ENCODE peak calls at places on chromosomes 13 and 19, in ten cellular contexts. M is Calu3, F is osteocyte, C is activated B cell treated with CpG ODN at 0.5 μM for 24 hours, L is MCF 10A, W is fibroblast of lung, G is left ventricle myocardium inferior, I is suprapubic skin, J is IMR-90, Q is mammary epithelial cell. D is an unnamed sample.

GRCh38 chr13:106348032-106348431 is 187.4 kb downstream of the EFNB2 start:
- DNase-seq in I (no peak), J (peak), G (no peak), Q (peak), W (peak), L (peak), C (no peak), M (no peak), F (no peak), D (no peak)

GRCh38 chr13:44972956-44973581 is 16.2 kb downstream of the NUFIP1 start:
- DNase-seq in Q (no peak), I (no peak), M (no peak), G (no peak), F (no peak), L (peak), C (no peak), J (peak), W (peak), D (no peak)

GRCh38 chr19:3801412-3802096 is 15.4 kb upstream of the MATK start:
- DNase-seq in I (no peak), G (peak), Q (peak), M (no peak), C (peak), W (peak), F (no peak), L (no peak), J (no peak), D (no peak)

GRCh38 chr13:111904701-111905608 is 162.0 kb upstream of the SOX1 start:
- DNase-seq in L (no peak), Q (no peak), G (no peak), W (no peak), J (no peak), F (peak), M (no peak), C (no peak), I (peak), D (no peak)

GRCh38 chr19:29446331-29446730 is 79.5 kb upstream of the VSTM2B start:
- DNase-seq in G (no peak), M (no peak), L (no peak), I (no peak), C (no peak), W (no peak), J (no peak), Q (no peak), F (peak), D (no peak)

GRCh38 chr19:15195381-15195964 is 5.3 kb downstream of the NOTCH3 start:
- DNase-seq in Q (peak), G (peak), L (peak), W (peak), J (peak), F (no peak), M (peak), C (no peak), I (no peak), D (no peak)

GRCh38 chr19:5343848-5344247 is 3.2 kb upstream of the PTPRS start:
- DNase-seq in M (no peak), F (no peak), I (no peak), C (no peak), L (peak), J (peak), G (no peak), W (peak), Q (no peak), D (no peak)

GRCh38 chr19:934865-935422 is 9.1 kb downstream of the ARID3A start:
- DNase-seq in Q (no peak), M (peak), J (peak), F (no peak), G (peak), W (peak), C (no peak), I (peak), L (peak), D (no peak)

GRCh38 chr13:44688652-44689051 is 112.5 kb upstream of the TSC22D1 start:
- DNase-seq in I (peak), C (no peak), Q (no peak), F (no peak), G (no peak), W (no peak), J (no peak), L (no peak), M (no peak), D (no peak)

GRCh38 chr13:110403721-110404120 is 96.6 kb downstream of the COL4A2 start:
- DNase-seq in J (peak), G (no peak), I (no peak), Q (no peak), L (no peak), F (no peak), C (no peak), W (peak), M (no peak), D (no peak)

GRCh38 chr19:44600466-44600865 is 12.9 kb upstream of the IGSF23 start:
- DNase-seq in C (no peak), F (no peak), G (no peak), M (no peak), W (no peak), I (no peak), Q (no peak), L (no peak), J (peak), D (no peak)

GRCh38 chr13:93660664-93661063 is 434.1 kb downstream of the GPC6 start:
- DNase-seq in F (no peak), M (no peak), L (no peak), Q (no peak), J (no peak), G (no peak), I (no peak), W (no peak), C (no peak), D (no peak)

GRCh38 chr13:25171517-25172302 is at the start of gene AMER2:
- DNase-seq in W (peak), M (no peak), G (peak), C (no peak), F (peak), L (no peak), I (no peak), J (no peak), Q (no peak), D (no peak)

GRCh38 chr19:23991170-23991569 is 76.5 kb downstream of the ZNF726 start:
- DNase-seq in G (no peak), F (no peak), L (peak), W (peak), J (no peak), C (no peak), Q (peak), I (no peak), M (peak), D (no peak)

GRCh38 chr19:46970815-46971214 is 48.8 kb upstream of the NPAS1 start:
- DNase-seq in G (peak), M (no peak), L (no peak), C (no peak), W (peak), Q (no peak), I (no peak), F (no peak), J (peak), D (peak)

GRCh38 chr13:87003265-87003664 is 667.9 kb upstream of the SLITRK5 start:
- DNase-seq in W (no peak), L (no peak), J (peak), G (no peak), C (no peak), I (no peak), Q (no peak), F (no peak), M (no peak), D (no peak)

GRCh38 chr13:33366469-33367062 is 81.0 kb upstream of the STARD13 start:
- DNase-seq in M (no peak), W (no peak), C (no peak), I (no peak), G (no peak), J (no peak), L (no peak), F (no peak), Q (no peak), D (no peak)

GRCh38 chr13:71866173-71867091 is 572 bp downstream of the DACH1 start:
- DNase-seq in G (peak), L (no peak), J (no peak), W (peak), I (peak), C (no peak), F (no peak), Q (peak), M (peak), D (no peak)

GRCh38 chr19:7772752-7773291 is 9.8 kb downstream of the CLEC4M start:
- DNase-seq in G (no peak), I (no peak), W (peak), M (no peak), C (no peak), Q (peak), F (no peak), J (no peak), L (peak), D (no peak)

GRCh38 chr19:7356899-7357627 is 8.3 kb downstream of the ARHGEF18 start:
- DNase-seq in W (no peak), Q (no peak), F (no peak), C (no peak), I (no peak), G (no peak), L (no peak), M (no peak), J (no peak), D (no peak)

GRCh38 chr19:11324079-11324661 is 15.3 kb downstream of the RAB3D start:
- DNase-seq in G (peak), W (peak), J (peak), I (peak), M (peak), C (no peak), F (peak), Q (peak), L (peak), D (peak)

GRCh38 chr13:30346159-30346788 is 38.9 kb upstream of the KATNAL1 start:
- DNase-seq in G (no peak), M (peak), J (no peak), L (no peak), W (no peak), Q (peak), F (no peak), I (no peak), C (no peak), D (no peak)

DNA sequence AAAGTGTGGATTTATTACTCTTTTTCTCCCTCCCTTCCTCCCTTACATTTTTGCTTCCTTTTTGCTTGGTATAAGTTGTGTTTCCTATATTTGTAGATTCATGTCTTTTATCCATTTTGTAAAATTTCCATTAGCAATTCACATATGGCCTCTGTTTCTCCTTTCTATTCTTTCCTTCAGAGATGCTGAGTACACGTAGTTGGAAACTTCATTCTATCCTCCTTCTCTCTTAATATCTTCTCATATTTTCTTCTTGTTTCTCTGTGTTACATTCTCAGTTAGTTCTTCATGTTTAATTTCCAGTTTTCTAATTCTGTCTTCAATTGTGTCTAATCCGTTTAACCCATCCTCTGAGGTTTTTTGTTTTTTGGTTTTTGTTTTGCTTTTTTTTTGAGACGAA is 188.9 kb downstream of the ZIC5 start:
- DNase-seq in J (no peak), Q (no peak), W (no peak), L (no peak), M (no peak), I (no peak), G (no peak), C (no peak), F (no peak), D (no peak)
- TF ChIP-seq CTCF in J (no peak), Q (no peak), W (no peak), L (no peak), M (no peak), I (no peak), G (no peak), C (no peak), F (no peak), D (no peak)

GRCh38 chr13:31967155-31967554 is 64.4 kb upstream of the FRY start:
- DNase-seq in W (no peak), J (no peak), G (no peak), I (no peak), L (peak), C (no peak), F (no peak), Q (no peak), M (no peak), D (no peak)
- TF ChIP-seq CTCF in W (no peak), J (no peak), G (peak), I (no peak), L (peak), C (no peak), F (peak), Q (peak), M (no peak), D (no peak)

GRCh38 chr19:41206456-41206855 is 12.6 kb upstream of the AXL start:
- DNase-seq in W (no peak), F (no peak), Q (no peak), J (no peak), L (no peak), M (no peak), I (no peak), C (no peak), G (no peak), D (no peak)

GRCh38 chr19:41203371-41203770 is 10.4 kb downstream of the CYP2S1 start:
- DNase-seq in J (no peak), G (no peak), L (no peak), F (no peak), I (no peak), W (no peak), Q (no peak), C (no peak), M (no peak), D (no peak)

GRCh38 chr19:41206926-41207750 is 11.9 kb upstream of the AXL start:
- DNase-seq in Q (no peak), L (no peak), M (no peak), F (no peak), I (peak), W (no peak), G (peak), C (no peak), J (no peak), D (no peak)

DNA sequence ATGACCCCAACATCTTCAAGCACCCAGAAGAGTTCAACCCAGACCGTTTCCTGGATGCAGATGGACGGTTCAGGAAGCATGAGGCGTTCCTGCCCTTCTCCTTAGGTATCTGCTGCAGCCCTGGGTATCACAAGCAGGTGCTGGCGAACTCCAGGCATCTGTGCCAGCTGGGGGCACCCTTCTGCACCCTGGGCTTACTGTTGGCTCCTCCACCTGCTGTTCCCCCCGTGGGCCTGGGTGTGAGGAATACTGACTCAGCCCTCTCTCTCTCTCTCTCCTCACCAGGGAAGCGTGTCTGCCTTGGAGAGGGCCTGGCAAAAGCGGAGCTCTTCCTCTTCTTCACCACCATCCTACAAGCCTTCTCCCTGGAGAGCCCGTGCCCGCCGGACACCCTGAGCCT is 13.0 kb downstream of the CYP2S1 start:
- DNase-seq in W (no peak), Q (peak), I (no peak), J (no peak), L (peak), F (no peak), C (no peak), M (no peak), G (no peak), D (no peak)
- TF ChIP-seq CTCF in W (no peak), Q (no peak), I (no peak), J (no peak), L (peak), F (no peak), C (no peak), M (no peak), G (no peak), D (no peak)

GRCh38 chr19:49851456-49852259 is 699 bp downstream of the PTOV1 start:
- DNase-seq in I (no peak), F (no peak), M (peak), Q (no peak), C (peak), W (peak), L (no peak), J (no peak), G (no peak), D (no peak)
- TF ChIP-seq CTCF in I (no peak), F (no peak), M (no peak), Q (no peak), C (no peak), W (no peak), L (no peak), J (no peak), G (no peak), D (no peak)

GRCh38 chr19:2096543-2097329 is at the start of gene IZUMO4:
- DNase-seq in W (peak), J (peak), C (peak), L (peak), I (peak), M (peak), G (peak), Q (peak), F (peak), D (peak)
- TF ChIP-seq CTCF in W (no peak), J (peak), C (no peak), L (peak), I (no peak), M (no peak), G (peak), Q (peak), F (peak), D (peak)

GRCh38 chr13:65762015-65762414 is 1468.1 kb downstream of the PCDH9 start:
- DNase-seq in G (no peak), L (no peak), F (no peak), M (no peak), C (no peak), I (no peak), W (no peak), Q (no peak), J (no peak), D (no peak)
- TF ChIP-seq CTCF in G (no peak), L (no peak), F (no peak), M (no peak), C (no peak), I (no peak), W (no peak), Q (no peak), J (no peak), D (no peak)

GRCh38 chr13:97205971-97206370 is 16.2 kb upstream of the MBNL2 start:
- DNase-seq in F (no peak), C (no peak), Q (peak), L (no peak), G (no peak), M (no peak), J (peak), W (peak), I (no peak), D (no peak)
- TF ChIP-seq CTCF in F (no peak), C (no peak), Q (no peak), L (no peak), G (no peak), M (no peak), J (no peak), W (no peak), I (no peak), D (no peak)

DNA sequence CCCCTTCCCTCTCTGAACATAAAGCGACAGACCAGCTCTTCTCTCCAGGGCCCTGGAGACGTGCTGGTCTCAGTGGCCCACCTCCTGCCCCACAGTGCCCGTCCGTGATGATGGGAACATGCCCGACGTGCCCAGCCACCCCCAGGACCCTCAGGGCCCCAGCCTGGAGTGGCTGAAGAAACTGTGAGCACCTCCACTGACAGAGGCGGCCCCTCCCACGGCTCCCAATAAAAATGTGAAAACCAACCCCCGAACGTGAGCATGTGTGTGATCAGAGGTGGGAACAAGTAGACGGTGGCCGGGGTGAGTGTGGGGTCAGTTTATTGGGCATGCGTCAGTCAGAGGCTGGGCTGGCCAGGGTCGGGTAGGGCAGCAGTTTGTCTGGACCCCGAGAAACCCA is 4.1 kb downstream of the NDUFA3 start:
- DNase-seq in L (no peak), F (no peak), Q (no peak), J (no peak), M (no peak), G (peak), W (no peak), I (peak), C (no peak), D (no peak)
- TF ChIP-seq CTCF in L (no peak), F (no peak), Q (no peak), J (no peak), M (no peak), G (no peak), W (no peak), I (no peak), C (no peak), D (no peak)

D was measured in AG04449.